ENCODE peak calls at places on chromosomes 1 and 21, in five cellular contexts. U is M059J, Q is occipital lobe, F is nucleus accumbens, W is dermis microvascular lymphatic vessel endothelial cell. K is an unnamed sample.

GRCh38 chr21:37758997-37759396 is 157.3 kb downstream of the KCNJ6 start:
- DNase-seq in U (peak), Q (no peak), F (no peak), W (peak), K (no peak)

GRCh38 chr1:63575340-63575826 is 17.8 kb upstream of the PGM1 start:
- DNase-seq in U (peak), Q (no peak), F (no peak), W (peak), K (no peak)

GRCh38 chr1:6580588-6581270 is 935 bp downstream of the ZBTB48 start:
- DNase-seq in U (no peak), Q (no peak), F (no peak), W (no peak), K (no peak)

GRCh38 chr1:93614550-93615200 is 67.0 kb downstream of the BCAR3 start:
- DNase-seq in U (no peak), Q (no peak), F (no peak), W (no peak), K (no peak)

GRCh38 chr1:52041551-52042185 is 8.1 kb upstream of the KTI12 start:
- DNase-seq in U (no peak), Q (no peak), F (no peak), W (peak), K (no peak)

GRCh38 chr1:167706931-167707877 is 14.6 kb upstream of the MPZL1 start:
- DNase-seq in U (no peak), Q (no peak), F (no peak), W (no peak), K (no peak)

GRCh38 chr21:43598416-43599120 is 60.7 kb downstream of the HSF2BP start:
- DNase-seq in U (peak), Q (no peak), F (no peak), W (no peak), K (no peak)

GRCh38 chr21:41112740-41113692 is 54.9 kb upstream of the BACE2 start:
- DNase-seq in U (peak), Q (no peak), F (no peak), W (no peak), K (no peak)

GRCh38 chr1:178513278-178513983 is 522 bp downstream of the TEX35 start:
- DNase-seq in U (no peak), Q (no peak), F (no peak), W (no peak), K (no peak)

GRCh38 chr21:44539991-44540666 is at the start of gene KRTAP10-1:
- DNase-seq in U (no peak), Q (no peak), F (no peak), W (no peak), K (no peak)

GRCh38 chr1:21814241-21814918 is 2.3 kb downstream of the LDLRAD2 start:
- DNase-seq in U (no peak), Q (no peak), F (no peak), W (no peak), K (peak)

GRCh38 chr1:67635055-67635809 is 49.8 kb upstream of the GADD45A start:
- DNase-seq in U (no peak), Q (no peak), F (no peak), W (no peak), K (peak)

GRCh38 chr1:54681396-54681795 is 34.3 kb upstream of the TTC4 start:
- DNase-seq in U (peak), Q (no peak), F (no peak), W (no peak), K (no peak)

GRCh38 chr1:203057831-203058673 is 27.8 kb downstream of the MYOG start:
- DNase-seq in U (no peak), Q (no peak), F (no peak), W (no peak), K (no peak)

GRCh38 chr1:246875041-246876026 is 56.4 kb downstream of the AHCTF1 start:
- DNase-seq in U (peak), Q (no peak), F (no peak), W (no peak), K (no peak)

GRCh38 chr1:77831566-77831965 is 52.1 kb downstream of the MIGA1 start:
- DNase-seq in U (no peak), Q (no peak), F (no peak), W (no peak), K (no peak)

GRCh38 chr1:201628490-201628889 is 89.6 kb downstream of the NAV1 start:
- DNase-seq in U (no peak), Q (peak), F (no peak), W (no peak), K (no peak)

GRCh38 chr1:181990730-181991129 is 70.8 kb downstream of the ZNF648 start:
- DNase-seq in U (no peak), Q (no peak), F (no peak), W (no peak), K (no peak)

GRCh38 chr1:32390904-32391480 is 3.2 kb downstream of the BSDC1 start:
- DNase-seq in U (no peak), Q (no peak), F (no peak), W (no peak), K (no peak)

GRCh38 chr1:206540044-206540758 is 32.9 kb downstream of the RASSF5 start:
- DNase-seq in U (no peak), Q (no peak), F (no peak), W (no peak), K (no peak)

GRCh38 chr1:156119503-156120209 is 5.1 kb downstream of the LMNA start:
- DNase-seq in U (peak), Q (no peak), F (no peak), W (peak), K (no peak)

GRCh38 chr1:42469727-42470126 is 6.6 kb downstream of the CCDC30 start:
- DNase-seq in U (no peak), Q (no peak), F (no peak), W (no peak), K (no peak)

K was measured in B cell.